ENCODE peak calls at places on chromosomes 12 and 14, in nine cellular contexts. Y is tibial artery, H is small intestine, Z is adipocyte, J is WERI-Rb-1, W is HepG2, A is fibroblast of lung, L is PC-3, U is uterus. G is an unnamed sample.

GRCh38 chr12:124752437-124753229 is 111.0 kb downstream of the SCARB1 start:
- DNase-seq in A (peak; percentile 66), W (no peak), U (no peak), J (no peak), Z (peak; percentile 17), Y (peak; percentile 67), H (no peak), L (peak; percentile 61), G (no peak)

GRCh38 chr12:26787125-26787495 is 45.9 kb downstream of the ITPR2 start:
- DNase-seq in A (peak; percentile 94), W (no peak), U (no peak), L (peak; percentile 88), H (no peak), Y (no peak), Z (peak; percentile 61), J (no peak), G (peak; percentile 70)

GRCh38 chr12:26750531-26751171 is 82.3 kb downstream of the ITPR2 start:
- DNase-seq in W (no peak), A (no peak), Y (no peak), Z (no peak), U (no peak), L (no peak), J (no peak), H (no peak), G (no peak)

GRCh38 chr12:84408936-84409335 is 503.7 kb downstream of the SLC6A15 start:
- DNase-seq in Z (no peak), W (no peak), J (no peak), L (no peak), U (no peak), H (no peak), Y (no peak), A (no peak), G (no peak)

GRCh38 chr14:92471919-92472318 is 41.7 kb upstream of the RIN3 start:
- DNase-seq in J (no peak), H (peak; percentile 68), A (peak; percentile 94), Z (peak; percentile 67), U (no peak), L (peak; percentile 80), W (peak; percentile 73), Y (no peak), G (no peak)

GRCh38 chr12:57175428-57176138 is 28.2 kb upstream of the LRP1-AS start:
- DNase-seq in U (peak; percentile 88), J (peak; percentile 92), Z (peak; percentile 75), A (peak; percentile 68), H (peak; percentile 56), L (peak; percentile 80), Y (peak; percentile 93), W (peak; percentile 39), G (peak; percentile 67)

GRCh38 chr12:64029013-64029857 is 184.7 kb downstream of the SRGAP1 start:
- DNase-seq in W (no peak), J (no peak), U (peak; percentile 51), L (no peak), A (peak; percentile 75), Z (peak; percentile 58), Y (no peak), H (no peak), G (no peak)

GRCh38 chr12:98656289-98657101 is 11.4 kb downstream of the APAF1 start:
- DNase-seq in L (no peak), Z (no peak), J (no peak), H (peak; percentile 31), W (no peak), Y (no peak), A (peak; percentile 8), U (no peak), G (no peak)

GRCh38 chr12:52217223-52217622 is 15.8 kb upstream of the KRT7 start:
- DNase-seq in H (peak; percentile 68), J (no peak), L (peak; percentile 96), U (no peak), W (no peak), Z (no peak), Y (peak; percentile 75), A (no peak), G (no peak)

GRCh38 chr12:129827985-129828384 is 75.8 kb downstream of the TMEM132D start:
- DNase-seq in H (no peak), Y (no peak), Z (peak; percentile 33), A (peak; percentile 56), J (no peak), W (no peak), L (no peak), U (no peak), G (no peak)

GRCh38 chr12:4242595-4242994 is 31.0 kb upstream of the CCND2 start:
- DNase-seq in Y (no peak), L (no peak), H (no peak), A (no peak), W (no peak), J (no peak), U (no peak), Z (no peak), G (no peak)

GRCh38 chr12:22858849-22859569 is 234.0 kb downstream of the ETNK1 start:
- DNase-seq in J (no peak), A (peak; percentile 67), U (no peak), H (no peak), Z (no peak), W (no peak), L (peak; percentile 5), Y (no peak), G (no peak)

GRCh38 chr12:88957358-88957757 is 377.1 kb upstream of the KITLG start:
- DNase-seq in L (peak; percentile 25), A (no peak), Y (no peak), W (no peak), U (no peak), H (no peak), Z (no peak), J (no peak), G (no peak)

GRCh38 chr12:88960213-88960878 is 380.1 kb upstream of the KITLG start:
- DNase-seq in L (peak; percentile 48), U (no peak), A (peak; percentile 75), Y (no peak), Z (peak; percentile 39), W (peak; percentile 59), J (no peak), H (no peak), G (no peak)

GRCh38 chr12:88958153-88958552 is 377.9 kb upstream of the KITLG start:
- DNase-seq in A (no peak), L (no peak), H (no peak), U (no peak), J (no peak), Y (no peak), W (peak; percentile 46), Z (no peak), G (no peak)

GRCh38 chr12:88955541-88955940 is 375.3 kb upstream of the KITLG start:
- DNase-seq in L (no peak), U (no peak), H (peak; percentile 13), W (no peak), J (no peak), A (no peak), Y (no peak), Z (no peak), G (no peak)

GRCh38 chr12:88958961-88959360 is 378.7 kb upstream of the KITLG start:
- DNase-seq in L (no peak), H (no peak), Y (no peak), A (no peak), J (no peak), W (no peak), U (no peak), Z (no peak), G (no peak)
- H3K27me3 ChIP-seq in L (no peaks in the 10 kb centered on the region), H (no peaks in the 10 kb centered on the region), Y (no peaks in the 10 kb centered on the region), A (no peaks in the 10 kb centered on the region), J (peaks cover 31% of the 10 kb centered on the region), W (no peaks in the 10 kb centered on the region), U (no peaks in the 10 kb centered on the region), Z (no peaks in the 10 kb centered on the region), G (no peaks in the 10 kb centered on the region)

GRCh38 chr14:100769035-100769939 is 42.6 kb downstream of the DLK1 start:
- DNase-seq in H (no peak), Y (peak; percentile 48), J (no peak), A (no peak), W (no peak), L (no peak), Z (no peak), U (no peak), G (no peak)

GRCh38 chr14:100770046-100770445 is 43.4 kb downstream of the DLK1 start:
- DNase-seq in H (no peak), L (no peak), A (no peak), W (no peak), Z (no peak), U (no peak), J (no peak), Y (no peak), G (no peak)

GRCh38 chr14:100770605-100771120 is 44.0 kb downstream of the DLK1 start:
- DNase-seq in A (no peak), U (no peak), Y (peak; percentile 39), Z (no peak), L (no peak), H (no peak), W (no peak), J (no peak), G (no peak)

GRCh38 chr14:100772607-100773165 is 46.0 kb downstream of the DLK1 start:
- DNase-seq in Z (no peak), A (no peak), L (no peak), U (no peak), W (no peak), J (no peak), H (no peak), Y (peak; percentile 27), G (no peak)

GRCh38 chr14:100771121-100771800 is 44.6 kb downstream of the DLK1 start:
- DNase-seq in Z (no peak), W (peak; percentile 43), H (no peak), J (no peak), A (no peak), U (no peak), Y (peak; percentile 21), L (no peak), G (peak; percentile 60)
- H3K27me3 ChIP-seq in Z (peaks cover 60% of the 10 kb centered on the region), W (no peaks in the 10 kb centered on the region), H (no peaks in the 10 kb centered on the region), J (no peaks in the 10 kb centered on the region), A (peaks cover 2% of the 10 kb centered on the region), U (no peaks in the 10 kb centered on the region), Y (no peaks in the 10 kb centered on the region), L (peaks cover 37% of the 10 kb centered on the region), G (no peaks in the 10 kb centered on the region)

DNA sequence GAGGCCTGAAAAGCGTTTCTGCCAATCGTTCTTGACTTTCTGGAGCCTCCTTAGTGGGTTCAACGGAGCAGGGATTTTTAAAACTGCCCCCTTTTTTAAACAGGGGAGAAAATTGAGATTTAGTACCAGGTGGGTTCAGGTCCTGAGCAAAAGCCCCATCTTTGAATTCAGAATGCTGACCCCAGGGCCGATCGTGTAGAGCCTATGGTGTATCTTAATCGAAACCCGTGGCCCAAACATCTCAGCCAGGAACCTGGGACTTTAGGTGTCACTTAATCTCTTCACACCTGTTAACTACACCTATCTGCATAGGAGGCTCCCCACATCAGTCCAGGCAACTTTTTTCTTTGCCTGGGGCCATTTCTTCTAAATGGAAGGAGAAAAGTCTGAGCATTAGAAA is 6.4 kb upstream of the TBX5 start:
- DNase-seq in L (no peak), Y (no peak), Z (no peak), J (no peak), A (no peak), H (no peak), U (no peak), W (no peak), G (no peak)
- H3K27me3 ChIP-seq in L (peaks cover 96% of the 10 kb centered on the region), Y (no peaks in the 10 kb centered on the region), Z (peaks cover 10% of the 10 kb centered on the region), J (peaks cover 38% of the 10 kb centered on the region), A (no peaks in the 10 kb centered on the region), H (peaks cover 74% of the 10 kb centered on the region), U (peaks cover 7% of the 10 kb centered on the region), W (peaks cover 2% of the 10 kb centered on the region), G (peaks cover 86% of the 10 kb centered on the region)

DNA sequence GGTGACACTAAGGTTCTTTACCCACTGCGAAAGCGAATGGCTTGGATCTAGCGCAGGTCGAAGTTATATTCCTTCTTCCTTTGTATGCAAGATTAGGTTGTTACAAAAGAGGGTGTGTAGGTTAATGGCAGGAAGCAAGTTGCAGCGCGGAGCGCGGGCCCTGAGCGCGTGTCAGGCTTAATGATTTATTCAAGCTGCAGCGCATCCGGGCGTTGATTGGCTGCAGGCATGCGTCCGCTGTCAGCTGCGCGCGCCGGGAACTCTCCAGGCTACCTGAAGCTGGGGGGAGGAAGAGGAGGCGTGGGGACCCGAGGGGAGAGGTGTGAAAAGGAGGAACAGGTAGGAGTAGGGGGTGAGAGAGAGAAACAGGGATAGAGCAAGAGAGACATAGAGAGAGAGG is 7.4 kb downstream of the ASCL1 start:
- DNase-seq in U (no peak), A (no peak), W (no peak), H (peak; percentile 43), L (no peak), Y (no peak), Z (no peak), J (no peak), G (no peak)
- H3K27me3 ChIP-seq in U (peaks cover 4% of the 10 kb centered on the region), A (no peaks in the 10 kb centered on the region), W (peaks cover 1% of the 10 kb centered on the region), H (peaks cover 35% of the 10 kb centered on the region), L (peaks cover 62% of the 10 kb centered on the region), Y (no peaks in the 10 kb centered on the region), Z (peaks cover 66% of the 10 kb centered on the region), J (no peaks in the 10 kb centered on the region), G (peaks cover 49% of the 10 kb centered on the region)

G was measured in adrenal gland.